ENCODE peak calls at places on chromosomes 6 and 20, in six cellular contexts. One of them, this sample, is unnamed.

GRCh38 chr20:3714092-3714491 is 1.7 kb upstream of the SIGLEC1 start:
- DNase-seq in effector memory CD4-positive, alpha-beta T cell: no peak
- DNase-seq in retinal pigment epithelial cell: no peak
- DNase-seq in transverse colon: no peak
- DNase-seq in OCI-LY7: no peak
- DNase-seq in colonic mucosa: no peak
- DNase-seq in this sample: peak; percentile 14

GRCh38 chr6:74404366-74404765 is 708.4 kb downstream of the CD109 start:
- DNase-seq in effector memory CD4-positive, alpha-beta T cell: no peak
- DNase-seq in colonic mucosa: no peak
- DNase-seq in transverse colon: no peak
- DNase-seq in retinal pigment epithelial cell: no peak
- DNase-seq in OCI-LY7: no peak
- DNase-seq in this sample: no peak

GRCh38 chr20:48763183-48764030 is 64.4 kb downstream of the PREX1 start:
- DNase-seq in OCI-LY7: no peak
- DNase-seq in effector memory CD4-positive, alpha-beta T cell: no peak
- DNase-seq in colonic mucosa: no peak
- DNase-seq in retinal pigment epithelial cell: no peak
- DNase-seq in transverse colon: no peak
- DNase-seq in this sample: no peak

GRCh38 chr6:155872961-155873360 is 417.3 kb upstream of the NOX3 start:
- DNase-seq in effector memory CD4-positive, alpha-beta T cell: no peak
- DNase-seq in OCI-LY7: peak; percentile 17
- DNase-seq in colonic mucosa: no peak
- DNase-seq in transverse colon: no peak
- DNase-seq in retinal pigment epithelial cell: no peak
- DNase-seq in this sample: no peak

GRCh38 chr6:114862064-114862463 is 519.2 kb upstream of the HS3ST5 start:
- DNase-seq in colonic mucosa: no peak
- DNase-seq in effector memory CD4-positive, alpha-beta T cell: no peak
- DNase-seq in transverse colon: no peak
- DNase-seq in retinal pigment epithelial cell: no peak
- DNase-seq in OCI-LY7: no peak
- DNase-seq in this sample: no peak

GRCh38 chr6:43980004-43980795 is 147.1 kb downstream of the MRPL14 start:
- DNase-seq in transverse colon: no peak
- DNase-seq in colonic mucosa: peak; percentile 29
- DNase-seq in retinal pigment epithelial cell: no peak
- DNase-seq in effector memory CD4-positive, alpha-beta T cell: no peak
- DNase-seq in OCI-LY7: no peak
- DNase-seq in this sample: no peak

GRCh38 chr6:78639505-78640110 is 227.7 kb upstream of the IRAK1BP1 start:
- DNase-seq in transverse colon: no peak
- DNase-seq in effector memory CD4-positive, alpha-beta T cell: no peak
- DNase-seq in colonic mucosa: peak; percentile 18
- DNase-seq in OCI-LY7: no peak
- DNase-seq in retinal pigment epithelial cell: no peak
- DNase-seq in this sample: no peak

GRCh38 chr6:93424303-93425064 is 5.1 kb upstream of the EPHA7 start:
- DNase-seq in effector memory CD4-positive, alpha-beta T cell: no peak
- DNase-seq in colonic mucosa: no peak
- DNase-seq in transverse colon: no peak
- DNase-seq in retinal pigment epithelial cell: no peak
- DNase-seq in OCI-LY7: peak; percentile 1
- DNase-seq in this sample: no peak

GRCh38 chr6:38639498-38640215 is at the start of gene BTBD9:
- DNase-seq in retinal pigment epithelial cell: peak; percentile 45
- DNase-seq in OCI-LY7: peak; percentile 91
- DNase-seq in effector memory CD4-positive, alpha-beta T cell: peak; percentile 69
- DNase-seq in transverse colon: peak; percentile 85
- DNase-seq in colonic mucosa: peak; percentile 80
- DNase-seq in this sample: peak; percentile 53

GRCh38 chr6:131694832-131695426 is 6.3 kb downstream of the OR2A4 start:
- DNase-seq in colonic mucosa: peak; percentile 49
- DNase-seq in transverse colon: peak; percentile 33
- DNase-seq in OCI-LY7: peak; percentile 57
- DNase-seq in retinal pigment epithelial cell: peak; percentile 16
- DNase-seq in effector memory CD4-positive, alpha-beta T cell: no peak
- DNase-seq in this sample: no peak

GRCh38 chr6:116631379-116631990 is 15.2 kb downstream of the RSPH4A start:
- DNase-seq in transverse colon: no peak
- DNase-seq in retinal pigment epithelial cell: no peak
- DNase-seq in colonic mucosa: no peak
- DNase-seq in effector memory CD4-positive, alpha-beta T cell: no peak
- DNase-seq in OCI-LY7: peak; percentile 57
- DNase-seq in this sample: no peak

GRCh38 chr6:15066433-15067337 is 179.2 kb upstream of the JARID2 start:
- DNase-seq in effector memory CD4-positive, alpha-beta T cell: no peak
- DNase-seq in transverse colon: peak; percentile 28
- DNase-seq in colonic mucosa: peak; percentile 25
- DNase-seq in retinal pigment epithelial cell: no peak
- DNase-seq in OCI-LY7: no peak
- DNase-seq in this sample: peak; percentile 81

GRCh38 chr20:15487030-15487429 is 1086.2 kb downstream of the KIF16B start:
- DNase-seq in retinal pigment epithelial cell: no peak
- DNase-seq in colonic mucosa: no peak
- DNase-seq in transverse colon: no peak
- DNase-seq in OCI-LY7: no peak
- DNase-seq in effector memory CD4-positive, alpha-beta T cell: no peak
- DNase-seq in this sample: no peak

GRCh38 chr6:106973841-106974336 is 640 bp downstream of the CD24 start:
- DNase-seq in transverse colon: no peak
- DNase-seq in effector memory CD4-positive, alpha-beta T cell: no peak
- DNase-seq in colonic mucosa: peak; percentile 44
- DNase-seq in OCI-LY7: peak; percentile 67
- DNase-seq in retinal pigment epithelial cell: no peak
- DNase-seq in this sample: no peak

GRCh38 chr6:9347608-9348007 is 912.3 kb upstream of the SLC35B3 start:
- DNase-seq in effector memory CD4-positive, alpha-beta T cell: no peak
- DNase-seq in transverse colon: no peak
- DNase-seq in retinal pigment epithelial cell: no peak
- DNase-seq in OCI-LY7: no peak
- DNase-seq in colonic mucosa: no peak
- DNase-seq in this sample: no peak

GRCh38 chr6:83466328-83466727 is 35.5 kb upstream of the ME1 start:
- DNase-seq in colonic mucosa: no peak
- DNase-seq in effector memory CD4-positive, alpha-beta T cell: no peak
- DNase-seq in transverse colon: no peak
- DNase-seq in OCI-LY7: no peak
- DNase-seq in retinal pigment epithelial cell: no peak
- DNase-seq in this sample: no peak

GRCh38 chr20:51560550-51561307 is 18.2 kb upstream of the NFATC2 start:
- DNase-seq in colonic mucosa: no peak
- DNase-seq in OCI-LY7: no peak
- DNase-seq in retinal pigment epithelial cell: no peak
- DNase-seq in transverse colon: no peak
- DNase-seq in effector memory CD4-positive, alpha-beta T cell: no peak
- DNase-seq in this sample: no peak

GRCh38 chr6:112086744-112087135 is 542 bp downstream of the TUBE1 start:
- DNase-seq in effector memory CD4-positive, alpha-beta T cell: no peak
- DNase-seq in colonic mucosa: no peak
- DNase-seq in retinal pigment epithelial cell: no peak
- DNase-seq in OCI-LY7: peak; percentile 50
- DNase-seq in transverse colon: no peak
- DNase-seq in this sample: peak; percentile 43

GRCh38 chr6:35718911-35719381 is 17.9 kb upstream of the ARMC12 start:
- DNase-seq in retinal pigment epithelial cell: no peak
- DNase-seq in colonic mucosa: no peak
- DNase-seq in OCI-LY7: peak; percentile 55
- DNase-seq in effector memory CD4-positive, alpha-beta T cell: no peak
- DNase-seq in transverse colon: no peak
- DNase-seq in this sample: no peak

GRCh38 chr6:14630136-14630535 is 512.6 kb downstream of the CD83 start:
- DNase-seq in OCI-LY7: no peak
- DNase-seq in retinal pigment epithelial cell: no peak
- DNase-seq in effector memory CD4-positive, alpha-beta T cell: no peak
- DNase-seq in transverse colon: no peak
- DNase-seq in colonic mucosa: no peak
- DNase-seq in this sample: no peak

GRCh38 chr6:105317607-105318533 is 85.0 kb downstream of the PREP start:
- DNase-seq in colonic mucosa: no peak
- DNase-seq in transverse colon: no peak
- DNase-seq in OCI-LY7: peak; percentile 22
- DNase-seq in effector memory CD4-positive, alpha-beta T cell: no peak
- DNase-seq in retinal pigment epithelial cell: no peak
- DNase-seq in this sample: no peak

GRCh38 chr6:113219783-113220182 is 637.4 kb upstream of the MARCKS start:
- DNase-seq in retinal pigment epithelial cell: no peak
- DNase-seq in OCI-LY7: no peak
- DNase-seq in transverse colon: no peak
- DNase-seq in effector memory CD4-positive, alpha-beta T cell: no peak
- DNase-seq in colonic mucosa: no peak
- DNase-seq in this sample: no peak

GRCh38 chr6:167930300-167930699 is 67.2 kb upstream of the KIF25 start:
- DNase-seq in OCI-LY7: no peak
- DNase-seq in transverse colon: no peak
- DNase-seq in effector memory CD4-positive, alpha-beta T cell: no peak
- DNase-seq in retinal pigment epithelial cell: no peak
- DNase-seq in colonic mucosa: no peak
- DNase-seq in this sample: no peak

GRCh38 chr6:30450908-30451818 is 38.1 kb upstream of the HLA-E start:
- DNase-seq in retinal pigment epithelial cell: peak; percentile 57
- DNase-seq in transverse colon: peak; percentile 38
- DNase-seq in colonic mucosa: peak; percentile 34
- DNase-seq in OCI-LY7: no peak
- DNase-seq in effector memory CD4-positive, alpha-beta T cell: no peak
- DNase-seq in this sample: peak; percentile 29

GRCh38 chr20:23125625-23126191 is 39.6 kb upstream of the CD93 start:
- DNase-seq in effector memory CD4-positive, alpha-beta T cell: no peak
- DNase-seq in retinal pigment epithelial cell: no peak
- DNase-seq in colonic mucosa: no peak
- DNase-seq in OCI-LY7: peak; percentile 40
- DNase-seq in transverse colon: peak; percentile 28
- DNase-seq in this sample: peak; percentile 100

GRCh38 chr20:37745553-37745952 is 51.7 kb downstream of the CTNNBL1 start:
- DNase-seq in OCI-LY7: peak; percentile 74
- DNase-seq in effector memory CD4-positive, alpha-beta T cell: no peak
- DNase-seq in colonic mucosa: no peak
- DNase-seq in transverse colon: no peak
- DNase-seq in retinal pigment epithelial cell: no peak
- DNase-seq in this sample: no peak

DNA sequence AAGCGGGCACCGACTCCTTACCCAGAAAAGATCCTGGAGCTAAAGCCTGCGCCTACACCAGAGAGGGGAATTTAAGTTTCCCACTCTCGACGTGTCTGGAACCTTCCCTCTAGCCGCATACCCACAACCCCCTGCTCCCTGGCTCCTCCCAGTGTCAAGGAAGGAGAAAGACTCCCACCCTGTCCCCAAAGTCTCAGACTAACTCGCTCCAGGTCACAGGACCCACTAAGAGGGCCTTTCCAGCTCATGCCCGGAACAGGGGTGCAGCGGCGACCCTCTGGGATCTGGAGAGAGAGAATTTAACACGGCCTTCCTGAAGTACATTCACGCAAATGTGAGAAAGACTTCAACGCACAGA is 3.9 kb downstream of the LINC00237 start:
- DNase-seq in colonic mucosa: peak; percentile 51
- DNase-seq in retinal pigment epithelial cell: no peak
- DNase-seq in transverse colon: no peak
- DNase-seq in effector memory CD4-positive, alpha-beta T cell: no peak
- DNase-seq in OCI-LY7: no peak
- DNase-seq in this sample: no peak
- H3K4me3 ChIP-seq in colonic mucosa: peak overlapping the region; percentile 47
- H3K4me3 ChIP-seq in retinal pigment epithelial cell: no peak overlapping the region
- H3K4me3 ChIP-seq in transverse colon: peak overlapping the region; percentile 20
- H3K4me3 ChIP-seq in effector memory CD4-positive, alpha-beta T cell: peak overlapping the region; percentile 49
- H3K4me3 ChIP-seq in OCI-LY7: peak overlapping the region; percentile 45
- H3K4me3 ChIP-seq in this sample: no peak overlapping the region

DNA sequence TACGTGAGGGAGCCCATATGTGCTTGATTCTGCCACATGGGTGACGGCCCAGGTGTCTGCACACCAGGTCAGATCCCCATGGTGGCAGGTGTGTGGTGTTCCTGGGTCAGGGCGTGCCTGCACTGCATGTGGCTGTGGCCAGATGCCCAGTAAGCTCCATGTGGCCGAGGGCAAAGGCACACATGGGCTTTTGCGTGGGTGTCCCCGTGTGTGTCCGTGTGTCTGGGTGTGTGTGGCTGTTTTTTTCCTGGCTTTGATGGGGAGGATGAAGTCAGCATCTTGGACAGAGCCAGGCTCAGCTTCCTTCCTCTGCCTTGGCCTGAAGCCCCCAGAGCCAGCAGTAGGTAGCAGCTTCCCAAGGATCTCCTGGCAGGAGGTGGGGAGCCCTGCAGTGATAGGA is 1.5 kb upstream of the TNXB start:
- DNase-seq in retinal pigment epithelial cell: no peak
- DNase-seq in effector memory CD4-positive, alpha-beta T cell: no peak
- DNase-seq in colonic mucosa: no peak
- DNase-seq in OCI-LY7: no peak
- DNase-seq in transverse colon: no peak
- DNase-seq in this sample: no peak
- H3K4me3 ChIP-seq in retinal pigment epithelial cell: no peak overlapping the region
- H3K4me3 ChIP-seq in effector memory CD4-positive, alpha-beta T cell: no peak overlapping the region
- H3K4me3 ChIP-seq in colonic mucosa: no peak overlapping the region
- H3K4me3 ChIP-seq in OCI-LY7: no peak overlapping the region
- H3K4me3 ChIP-seq in transverse colon: no peak overlapping the region
- H3K4me3 ChIP-seq in this sample: no peak overlapping the region

DNA sequence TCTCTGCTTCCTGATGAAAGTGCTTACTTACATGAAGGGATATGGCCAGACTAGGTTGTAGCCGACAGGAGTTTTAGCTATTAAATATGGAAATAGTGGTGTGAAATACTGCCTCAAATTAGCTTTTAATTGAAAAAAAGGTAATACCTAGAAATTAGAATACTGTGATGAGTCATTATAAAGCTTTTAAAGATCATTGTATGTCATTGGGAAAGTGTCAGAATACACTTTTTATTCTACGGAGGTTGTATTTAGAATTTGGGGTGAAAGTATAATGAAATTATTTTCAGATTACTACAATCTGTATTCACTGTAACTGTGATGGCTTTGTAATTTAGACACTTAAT is 2.2 kb downstream of the LOC128125822 start:
- DNase-seq in retinal pigment epithelial cell: no peak
- DNase-seq in OCI-LY7: no peak
- DNase-seq in colonic mucosa: no peak
- DNase-seq in effector memory CD4-positive, alpha-beta T cell: no peak
- DNase-seq in transverse colon: no peak
- DNase-seq in this sample: no peak
- H3K4me3 ChIP-seq in retinal pigment epithelial cell: peak overlapping the region; percentile 89
- H3K4me3 ChIP-seq in OCI-LY7: peak overlapping the region; percentile 85
- H3K4me3 ChIP-seq in colonic mucosa: peak overlapping the region; percentile 88
- H3K4me3 ChIP-seq in effector memory CD4-positive, alpha-beta T cell: peak overlapping the region; percentile 92
- H3K4me3 ChIP-seq in transverse colon: peak overlapping the region; percentile 93
- H3K4me3 ChIP-seq in this sample: peak overlapping the region; percentile 72

GRCh38 chr20:36435799-36436541 is 105.3 kb upstream of the MYL9 start:
- DNase-seq in effector memory CD4-positive, alpha-beta T cell: peak; percentile 80
- DNase-seq in retinal pigment epithelial cell: no peak
- DNase-seq in OCI-LY7: peak; percentile 53
- DNase-seq in transverse colon: peak; percentile 86
- DNase-seq in colonic mucosa: peak; percentile 92
- DNase-seq in this sample: peak; percentile 28
- H3K4me3 ChIP-seq in effector memory CD4-positive, alpha-beta T cell: peak overlapping the region; percentile 43
- H3K4me3 ChIP-seq in retinal pigment epithelial cell: peak overlapping the region; percentile 25
- H3K4me3 ChIP-seq in OCI-LY7: no peak overlapping the region
- H3K4me3 ChIP-seq in transverse colon: peak overlapping the region; percentile 32
- H3K4me3 ChIP-seq in colonic mucosa: peak overlapping the region; percentile 35
- H3K4me3 ChIP-seq in this sample: no peak overlapping the region